ENCODE peak calls at places on chromosome 11, in four cellular contexts. Z is HT-29, G is GM18507, J is substantia nigra. T is an unnamed sample.

GRCh38 chr11:56841210-56841810 is 92.8 kb upstream of the OR9G4 start:
- DNase-seq in Z (peak), G (peak), J (no peak), T (no peak)

GRCh38 chr11:78350646-78351165 is 66.9 kb downstream of the GAB2 start:
- DNase-seq in Z (no peak), G (no peak), J (no peak), T (peak)

GRCh38 chr11:12803086-12803826 is 129.0 kb downstream of the TEAD1 start:
- DNase-seq in Z (no peak), G (no peak), J (no peak), T (no peak)

GRCh38 chr11:61963282-61964057 is 4.0 kb downstream of the FTH1 start:
- DNase-seq in Z (peak), G (no peak), J (no peak), T (no peak)

GRCh38 chr11:125873881-125874555 is 13.4 kb upstream of the HYLS1 start:
- DNase-seq in Z (no peak), G (no peak), J (no peak), T (no peak)

GRCh38 chr11:70517996-70518907 is 119.9 kb downstream of the CTTN start:
- DNase-seq in Z (no peak), G (no peak), J (no peak), T (no peak)

GRCh38 chr11:117005758-117006157 is 92.5 kb downstream of the SIK3 start:
- DNase-seq in Z (no peak), G (no peak), J (no peak), T (no peak)

GRCh38 chr11:2673871-2674471 is 25.8 kb downstream of the KCNQ1OT1 start:
- DNase-seq in Z (no peak), G (no peak), J (no peak), T (no peak)

GRCh38 chr11:121291896-121292502 is 572 bp upstream of the SC5D start:
- DNase-seq in Z (no peak), G (no peak), J (no peak), T (no peak)

T was measured in amygdala.